ENCODE peak calls at places on chromosomes 13 and 19, in eight cellular contexts. G is ascending aorta, X is osteoblast, I is IMR-90, L is pancreas, Q is psoas muscle, A is SJCRH30, M is PC-9. V is an unnamed sample.

GRCh38 chr13:90447735-90448103 is 899.8 kb upstream of the MIR17HG start:
- DNase-seq in Q (no peak), A (no peak), G (no peak), X (no peak), L (no peak), I (peak; percentile 63), M (peak; percentile 13), V (no peak)

GRCh38 chr13:73914119-73914518 is 220.1 kb downstream of the KLF12 start:
- DNase-seq in X (peak; percentile 9), M (no peak), A (peak; percentile 74), G (no peak), Q (no peak), L (no peak), I (no peak), V (peak; percentile 37)

GRCh38 chr19:19480688-19481087 is 34.7 kb downstream of the TSSK6 start:
- DNase-seq in I (no peak), Q (no peak), L (no peak), A (no peak), G (no peak), X (peak; percentile 73), M (no peak), V (no peak)

GRCh38 chr19:29807870-29808405 is 3.9 kb upstream of the CCNE1 start:
- DNase-seq in Q (no peak), G (no peak), L (no peak), X (no peak), A (no peak), M (no peak), I (no peak), V (no peak)

GRCh38 chr19:49017666-49018351 is 918 bp upstream of the LHB start:
- DNase-seq in I (peak; percentile 45), G (no peak), M (peak; percentile 55), L (no peak), A (peak; percentile 50), X (peak; percentile 98), Q (peak; percentile 62), V (peak; percentile 53)

GRCh38 chr19:49339364-49340068 is 4.3 kb downstream of the CD37 start:
- DNase-seq in X (peak; percentile 98), G (peak; percentile 68), M (peak; percentile 87), I (peak; percentile 50), L (peak; percentile 92), A (no peak), Q (peak; percentile 83), V (peak; percentile 90)

GRCh38 chr13:60152114-60152513 is 11.6 kb downstream of the DIAPH3 start:
- DNase-seq in I (peak; percentile 15), Q (no peak), X (peak; percentile 27), L (no peak), G (no peak), A (no peak), M (no peak), V (no peak)

GRCh38 chr19:4583961-4584669 is 24.6 kb upstream of the SEMA6B start:
- DNase-seq in Q (no peak), A (peak; percentile 69), X (peak; percentile 93), G (no peak), I (no peak), L (no peak), M (no peak), V (no peak)

GRCh38 chr19:55716531-55716930 is 21.7 kb downstream of the NLRP9 start:
- DNase-seq in X (no peak), L (no peak), A (no peak), Q (no peak), G (no peak), I (no peak), M (no peak), V (no peak)

GRCh38 chr13:106534844-106535551 is 464 bp downstream of the EFNB2 start:
- DNase-seq in G (no peak), A (peak; percentile 31), L (no peak), M (no peak), Q (peak; percentile 21), I (peak; percentile 16), X (peak; percentile 89), V (no peak)

GRCh38 chr13:65149687-65150086 is 2080.4 kb downstream of the PCDH9 start:
- DNase-seq in A (no peak), X (no peak), M (no peak), I (no peak), Q (no peak), L (no peak), G (no peak), V (peak; percentile 51)

GRCh38 chr19:17246681-17247425 is 1.1 kb upstream of the NR2F6 start:
- DNase-seq in L (peak; percentile 57), A (no peak), I (peak; percentile 23), X (peak; percentile 92), M (no peak), G (no peak), Q (no peak), V (peak; percentile 74)

GRCh38 chr13:110394371-110394841 is 87.3 kb downstream of the COL4A2 start:
- DNase-seq in Q (no peak), G (no peak), X (no peak), I (peak; percentile 94), A (no peak), M (no peak), L (no peak), V (no peak)

GRCh38 chr19:47145639-47146486 is 15.2 kb downstream of the SAE1 start:
- DNase-seq in Q (no peak), A (no peak), M (no peak), X (no peak), I (no peak), G (no peak), L (no peak), V (no peak)

GRCh38 chr13:19181621-19182485 is at the start of gene TUBA3C:
- DNase-seq in I (no peak), Q (no peak), A (no peak), G (no peak), M (no peak), X (no peak), L (no peak), V (no peak)

GRCh38 chr13:94169783-94170513 is 309.5 kb downstream of the DCT start:
- DNase-seq in L (no peak), A (no peak), M (no peak), X (no peak), Q (peak; percentile 35), G (no peak), I (no peak), V (no peak)

GRCh38 chr13:61277877-61278276 is 137.8 kb downstream of the PCDH20 start:
- DNase-seq in X (no peak), Q (no peak), L (no peak), G (no peak), M (no peak), I (no peak), A (no peak), V (no peak)

GRCh38 chr13:61913183-61913582 is 497.5 kb upstream of the PCDH20 start:
- DNase-seq in I (no peak), G (no peak), A (no peak), M (no peak), L (no peak), Q (no peak), X (no peak), V (no peak)

GRCh38 chr19:430701-431100 is 21.8 kb upstream of the C2CD4C start:
- DNase-seq in G (no peak), I (no peak), Q (no peak), L (no peak), A (no peak), X (no peak), M (no peak), V (no peak)

GRCh38 chr19:31554360-31554759 is 205.1 kb upstream of the TSHZ3 start:
- DNase-seq in L (no peak), G (no peak), I (no peak), M (no peak), X (no peak), A (peak; percentile 36), Q (no peak), V (no peak)

GRCh38 chr19:54262470-54262869 is 5.4 kb upstream of the LILRB5 start:
- DNase-seq in L (no peak), I (no peak), G (no peak), Q (no peak), A (no peak), X (no peak), M (no peak), V (no peak)

GRCh38 chr19:54256250-54257115 is 590 bp downstream of the LILRB5 start:
- DNase-seq in G (no peak), A (no peak), Q (no peak), X (no peak), L (no peak), I (no peak), M (no peak), V (no peak)

GRCh38 chr19:54266133-54266532 is 9.1 kb upstream of the LILRB5 start:
- DNase-seq in G (no peak), X (peak; percentile 94), M (peak; percentile 79), I (peak; percentile 59), A (peak; percentile 68), Q (peak; percentile 56), L (peak; percentile 73), V (peak; percentile 65)

GRCh38 chr19:54257116-54257480 is at the start of gene LILRB5:
- DNase-seq in Q (no peak), I (no peak), X (no peak), G (no peak), L (no peak), A (no peak), M (no peak), V (no peak)

GRCh38 chr19:54262066-54262465 is 5.0 kb upstream of the LILRB5 start:
- DNase-seq in M (no peak), A (no peak), Q (no peak), X (no peak), I (no peak), G (no peak), L (peak; percentile 14), V (no peak)
- H3K36me3 ChIP-seq in M (no peaks in the 10 kb centered on the region), A (no peaks in the 10 kb centered on the region), Q (no peaks in the 10 kb centered on the region), X (no peaks in the 10 kb centered on the region), I (no peaks in the 10 kb centered on the region), G (no peaks in the 10 kb centered on the region), L (no peaks in the 10 kb centered on the region), V (no peaks in the 10 kb centered on the region)

GRCh38 chr19:40236366-40236765 is 9.9 kb upstream of the CCNP start:
- DNase-seq in L (no peak), M (no peak), X (peak; percentile 47), I (no peak), A (no peak), G (no peak), Q (no peak), V (no peak)
- H3K36me3 ChIP-seq in L (peaks cover 39% of the 10 kb centered on the region), M (no peaks in the 10 kb centered on the region), X (peaks cover 27% of the 10 kb centered on the region), I (peaks cover 63% of the 10 kb centered on the region), A (peaks cover 45% of the 10 kb centered on the region), G (peaks cover 84% of the 10 kb centered on the region), Q (peaks cover 86% of the 10 kb centered on the region), V (peaks cover 26% of the 10 kb centered on the region)

DNA sequence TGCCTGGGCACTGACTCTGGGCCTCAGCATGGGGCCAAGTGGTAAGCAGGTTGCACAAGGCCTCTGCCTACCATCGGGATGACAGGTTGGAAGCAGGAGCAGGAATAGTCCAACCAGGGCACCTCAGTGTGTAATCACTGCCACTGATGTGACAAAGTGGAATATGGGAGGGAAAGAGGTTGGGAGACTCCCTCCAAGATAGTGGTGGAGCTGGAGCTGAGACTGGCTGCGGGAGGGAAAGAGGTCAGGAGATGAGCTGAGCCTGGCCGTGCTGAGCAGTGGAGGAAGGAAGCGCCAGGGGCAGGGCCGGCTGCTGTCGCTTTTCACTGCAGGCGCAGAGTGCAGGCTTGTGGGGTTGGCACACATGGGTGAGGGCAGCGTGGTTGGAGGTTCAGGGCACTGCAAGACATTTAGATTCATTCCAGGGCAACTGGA is 6.8 kb downstream of the UPF3A start:
- DNase-seq in Q (no peak), A (no peak), X (peak; percentile 38), I (no peak), M (no peak), L (no peak), G (no peak), V (no peak)
- H3K36me3 ChIP-seq in Q (peaks cover 89% of the 10 kb centered on the region), A (peaks cover 40% of the 10 kb centered on the region), X (peaks cover 68% of the 10 kb centered on the region), I (peaks cover 41% of the 10 kb centered on the region), M (peaks cover 30% of the 10 kb centered on the region), L (peaks cover 3% of the 10 kb centered on the region), G (peaks cover 54% of the 10 kb centered on the region), V (peaks cover 80% of the 10 kb centered on the region)

GRCh38 chr19:15400521-15401396 is 18.0 kb downstream of the AKAP8L start:
- DNase-seq in A (no peak), I (no peak), M (no peak), X (peak; percentile 83), Q (no peak), G (no peak), L (no peak), V (no peak)
- H3K36me3 ChIP-seq in A (peaks cover 76% of the 10 kb centered on the region), I (peaks cover 75% of the 10 kb centered on the region), M (peaks cover 28% of the 10 kb centered on the region), X (peaks cover 50% of the 10 kb centered on the region), Q (peaks cover 70% of the 10 kb centered on the region), G (peaks cover 75% of the 10 kb centered on the region), L (peaks cover 42% of the 10 kb centered on the region), V (peaks cover 74% of the 10 kb centered on the region)